ENCODE peak calls at places on chromosomes 1 and 21, in ten cellular contexts. J is T-helper 2 cell; T is iris pigment epithelial cell; W is cardiac septum; C is stimulated activated CD8-positive, alpha-beta memory T cell treated with anti-CD3 and anti-CD28 coated beads, Interleukin-12 subunit alpha, Interleukin-12 subunit beta, amount 100 ng/mL, for 4 hours; I is activated T-cell treated with anti-CD3 and anti-CD28 coated beads, Interleukin-2, amount 50 U/mL, for 48 hours; S is bronchial epithelial cell; U is Peyer's patch; G is foreskin fibroblast; F is germinal center. X is an unnamed sample.
A peak's percentile ranks its signal among the peaks of the same experiment; 100 is the strongest.

GRCh38 chr1:93874025-93874651 is 4.9 kb downstream of the DNTTIP2 start:
- DNase-seq in J (no peak), I (no peak), G (peak; percentile 50), C (no peak), F (no peak), T (peak; percentile 71), W (no peak), U (no peak), S (peak; percentile 48), X (no peak)

GRCh38 chr1:2789164-2789985 is 12.1 kb downstream of the TTC34 start:
- DNase-seq in U (peak; percentile 25), I (no peak), F (no peak), S (no peak), J (no peak), W (peak; percentile 43), T (no peak), G (no peak), C (no peak), X (no peak)

GRCh38 chr1:27530192-27530591 is 40.2 kb upstream of the WASF2 start:
- DNase-seq in F (no peak), J (no peak), C (no peak), T (no peak), I (no peak), W (no peak), U (no peak), S (no peak), G (no peak), X (no peak)

GRCh38 chr1:16617101-16617727 is 3.9 kb upstream of the NBPF1 start:
- DNase-seq in C (no peak), U (peak; percentile 62), G (no peak), J (peak; percentile 11), S (no peak), T (no peak), I (peak; percentile 26), F (no peak), W (peak; percentile 65), X (no peak)

GRCh38 chr1:32903991-32904776 is 3.0 kb upstream of the TMEM54 start:
- DNase-seq in U (peak; percentile 82), J (no peak), C (no peak), W (no peak), I (no peak), S (no peak), G (no peak), F (no peak), T (no peak), X (peak; percentile 77)

GRCh38 chr21:45900034-45900868 is 81.3 kb upstream of the COL6A1 start:
- DNase-seq in C (no peak), U (no peak), G (no peak), F (no peak), T (no peak), I (no peak), S (no peak), W (no peak), J (no peak), X (no peak)

GRCh38 chr1:107536266-107536665 is 395.4 kb downstream of the NTNG1 start:
- DNase-seq in J (no peak), C (no peak), I (no peak), F (no peak), G (no peak), W (no peak), S (peak; percentile 92), T (no peak), U (peak; percentile 53), X (peak; percentile 80)

GRCh38 chr1:91406773-91407389 is 2.2 kb upstream of the HFM1 start:
- DNase-seq in G (peak; percentile 6), I (no peak), W (no peak), T (peak; percentile 14), J (no peak), C (no peak), S (no peak), F (no peak), U (no peak), X (no peak)

GRCh38 chr1:230858918-230859819 is 9.2 kb downstream of the C1orf198 start:
- DNase-seq in T (peak; percentile 87), I (no peak), J (no peak), C (no peak), G (peak; percentile 60), F (no peak), W (no peak), U (no peak), S (no peak), X (no peak)

GRCh38 chr1:117611121-117611601 is 5.3 kb downstream of the TENT5C start:
- DNase-seq in C (no peak), U (peak; percentile 28), J (no peak), T (no peak), F (no peak), I (no peak), G (no peak), W (no peak), S (no peak), X (no peak)

GRCh38 chr1:234618726-234619049 is 8.7 kb upstream of the IRF2BP2 start:
- DNase-seq in U (no peak), I (no peak), S (no peak), J (no peak), W (no peak), C (no peak), G (no peak), F (no peak), T (no peak), X (no peak)

X was measured in left colon.